ENCODE peak calls at places on chromosome 20, in ten cellular contexts. G, B, E, H, I, F, K, V, D and J are unnamed samples.

GRCh38 chr20:25309395-25310267 is 61.7 kb downstream of the PYGB start:
- DNase-seq in G (peak; percentile 11), F (peak; percentile 94), I (no peak), E (peak; percentile 86), V (peak; percentile 87), H (peak; percentile 50), K (peak; percentile 57), D (peak; percentile 73), B (peak; percentile 62), J (peak; percentile 90)

GRCh38 chr20:51046021-51046985 is 23.4 kb upstream of the KCNG1 start:
- DNase-seq in H (no peak), E (no peak), I (peak; percentile 20), D (no peak), K (no peak), G (no peak), B (no peak), V (no peak), F (no peak), J (no peak)

GRCh38 chr20:55782861-55783260 is 222.5 kb downstream of the CBLN4 start:
- DNase-seq in I (no peak), B (no peak), F (no peak), D (no peak), E (no peak), V (no peak), H (no peak), K (no peak), G (no peak), J (no peak)

GRCh38 chr20:6122873-6123649 is at the start of gene FERMT1:
- DNase-seq in K (peak; percentile 81), D (no peak), I (peak; percentile 55), E (peak; percentile 65), H (peak; percentile 58), V (peak; percentile 85), F (peak; percentile 90), B (no peak), G (peak; percentile 85), J (peak; percentile 63)

GRCh38 chr20:8854566-8854965 is 214.3 kb upstream of the PLCB4 start:
- DNase-seq in E (peak; percentile 82), D (no peak), H (peak; percentile 77), F (peak; percentile 69), G (peak; percentile 58), V (no peak), B (peak; percentile 24), I (no peak), K (peak; percentile 85), J (no peak)

GRCh38 chr20:38751360-38751976 is 3.2 kb downstream of the ACTR5 start:
- DNase-seq in E (peak; percentile 36), K (no peak), F (peak; percentile 64), D (no peak), V (peak; percentile 58), I (no peak), B (no peak), H (peak; percentile 67), G (no peak), J (no peak)

GRCh38 chr20:47677314-47678129 is 107.8 kb downstream of the SULF2 start:
- DNase-seq in V (peak; percentile 59), H (peak; percentile 37), D (no peak), E (no peak), B (no peak), I (no peak), F (peak; percentile 50), G (peak; percentile 76), K (no peak), J (peak; percentile 44)

GRCh38 chr20:10385850-10386544 is 48.0 kb downstream of the MKKS start:
- DNase-seq in B (no peak), E (no peak), D (peak; percentile 15), F (no peak), I (no peak), V (no peak), K (no peak), H (peak; percentile 63), G (no peak), J (no peak)

GRCh38 chr20:51382111-51382985 is 160.2 kb downstream of the NFATC2 start:
- DNase-seq in V (no peak), E (no peak), G (no peak), K (no peak), F (no peak), H (no peak), D (no peak), B (no peak), I (peak; percentile 37), J (no peak)

GRCh38 chr20:58573257-58573656 is 58.1 kb upstream of the APCDD1L start:
- DNase-seq in I (no peak), G (no peak), D (no peak), F (no peak), E (no peak), V (no peak), H (no peak), B (no peak), K (no peak), J (no peak)

GRCh38 chr20:35849726-35850125 is 77.9 kb downstream of the PHF20 start:
- DNase-seq in K (no peak), G (no peak), H (no peak), D (no peak), I (no peak), B (no peak), E (no peak), V (no peak), F (peak; percentile 39), J (peak; percentile 72)

GRCh38 chr20:35269055-35269781 is 8.7 kb downstream of the MMP24OS start:
- DNase-seq in E (peak; percentile 45), F (peak; percentile 77), H (peak; percentile 72), K (peak; percentile 79), B (no peak), I (peak; percentile 62), G (peak; percentile 90), V (peak; percentile 76), D (no peak), J (peak; percentile 64)

GRCh38 chr20:37890108-37890507 is 12.8 kb upstream of the VSTM2L start:
- DNase-seq in V (no peak), G (no peak), D (no peak), B (no peak), F (no peak), I (no peak), K (no peak), E (no peak), H (no peak), J (no peak)

GRCh38 chr20:2694519-2694918 is 1.9 kb downstream of the EBF4 start:
- DNase-seq in K (no peak), I (no peak), F (no peak), H (no peak), E (no peak), G (no peak), V (no peak), D (no peak), B (no peak), J (no peak)

GRCh38 chr20:2693996-2694471 is 1.5 kb downstream of the EBF4 start:
- DNase-seq in V (no peak), I (no peak), D (no peak), F (no peak), H (no peak), G (no peak), B (no peak), E (no peak), K (no peak), J (no peak)

GRCh38 chr20:2692036-2692885 is at the start of gene EBF4:
- DNase-seq in G (peak; percentile 29), E (no peak), D (no peak), H (peak; percentile 34), I (no peak), F (peak; percentile 13), B (no peak), K (peak; percentile 82), V (peak; percentile 69), J (no peak)

GRCh38 chr20:2692886-2693285 is 306 bp downstream of the EBF4 start:
- DNase-seq in E (no peak), I (no peak), D (no peak), F (peak; percentile 37), B (no peak), H (no peak), V (peak; percentile 33), K (peak; percentile 54), G (no peak), J (no peak)

GRCh38 chr20:2693286-2693995 is 861 bp downstream of the EBF4 start:
- DNase-seq in V (peak; percentile 44), H (peak; percentile 4), B (no peak), E (no peak), I (no peak), G (peak; percentile 40), F (peak; percentile 15), K (peak; percentile 74), D (no peak), J (peak; percentile 22)
- H3K4me3 ChIP-seq in V (peak overlapping the region; percentile 88), H (peak overlapping the region; percentile 14), B (no peak overlapping the region), E (no peak overlapping the region), I (peak overlapping the region; percentile 68), G (no peak overlapping the region), F (no peak overlapping the region), K (peak overlapping the region; percentile 99), D (peak overlapping the region; percentile 32), J (no peak overlapping the region)

DNA sequence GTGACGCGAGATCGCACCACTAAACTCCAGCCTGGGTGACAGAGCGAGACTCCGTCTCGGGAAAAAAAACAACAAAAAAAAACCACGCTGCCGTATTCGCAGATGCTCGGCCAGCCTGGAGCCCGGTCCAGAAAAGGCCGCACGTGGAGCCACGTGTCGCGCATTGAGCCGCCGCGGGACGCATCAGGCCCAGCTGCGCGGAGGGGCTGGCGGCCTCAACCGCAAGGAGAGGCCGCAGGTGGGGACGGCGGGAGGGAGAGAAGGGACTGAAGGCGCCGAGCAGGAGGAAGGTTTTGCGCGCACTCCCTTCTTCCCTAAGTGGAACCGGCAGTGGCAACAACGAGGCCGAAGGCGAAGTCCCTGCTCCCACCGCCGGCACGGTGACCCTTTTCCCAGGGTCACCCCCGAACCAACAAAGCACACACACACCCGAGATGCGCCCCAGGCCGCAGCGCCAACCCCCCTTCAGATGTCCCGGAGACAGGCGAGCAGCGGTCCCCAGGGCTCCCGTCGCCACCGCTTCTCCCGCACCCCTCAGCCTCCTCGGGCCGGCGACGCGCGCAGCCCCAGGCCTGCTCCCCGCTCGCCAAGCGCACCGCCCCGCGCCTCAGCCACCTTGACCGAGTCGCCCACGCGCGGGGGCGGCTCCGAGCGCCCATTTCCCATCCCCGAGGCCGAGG is 681 bp downstream of the SYCP2 start:
- DNase-seq in H (no peak), D (no peak), G (no peak), B (no peak), V (no peak), I (no peak), F (no peak), E (no peak), K (peak; percentile 45), J (no peak)
- H3K4me3 ChIP-seq in H (no peak overlapping the region), D (no peak overlapping the region), G (no peak overlapping the region), B (no peak overlapping the region), V (peak overlapping the region; percentile 66), I (peak overlapping the region; percentile 87), F (no peak overlapping the region), E (no peak overlapping the region), K (peak overlapping the region; percentile 67), J (no peak overlapping the region)

GRCh38 chr20:63009988-63010769 is 3.4 kb upstream of the BHLHE23 start:
- DNase-seq in K (peak; percentile 37), I (no peak), G (no peak), B (no peak), D (no peak), V (no peak), H (peak; percentile 11), F (no peak), E (no peak), J (peak; percentile 72)
- H3K4me3 ChIP-seq in K (no peak overlapping the region), I (peak overlapping the region; percentile 44), G (no peak overlapping the region), B (no peak overlapping the region), D (no peak overlapping the region), V (peak overlapping the region; percentile 41), H (no peak overlapping the region), F (no peak overlapping the region), E (no peak overlapping the region), J (no peak overlapping the region)

GRCh38 chr20:20369353-20370086 is 1.6 kb downstream of the INSM1 start:
- DNase-seq in G (peak; percentile 41), I (no peak), D (no peak), B (no peak), H (no peak), E (no peak), V (no peak), F (no peak), K (no peak), J (no peak)
- H3K4me3 ChIP-seq in G (no peak overlapping the region), I (peak overlapping the region; percentile 65), D (no peak overlapping the region), B (no peak overlapping the region), H (no peak overlapping the region), E (no peak overlapping the region), V (peak overlapping the region; percentile 44), F (no peak overlapping the region), K (no peak overlapping the region), J (no peak overlapping the region)